ENCODE peak calls at places on chromosomes 5 and 9, in six cellular contexts. C is heart left ventricle; S is Calu3; P is Peyer's patch; L is AG04450; Y is CD8-positive, alpha-beta T cell. H is an unnamed sample.
A peak's percentile ranks its signal among the peaks of the same experiment; 100 is the strongest.

GRCh38 chr9:60545346-60546315 is 368.6 kb upstream of the SPATA31A5 start:
- DNase-seq in L (no peak), P (no peak), S (no peak), C (no peak), Y (no peak), H (no peak)

GRCh38 chr9:131274674-131275331 is 1.5 kb downstream of the FAM78A start:
- DNase-seq in Y (no peak), C (peak; percentile 84), L (no peak), P (peak; percentile 82), S (no peak), H (no peak)

GRCh38 chr5:39225405-39226099 is 6.2 kb upstream of the FYB1 start:
- DNase-seq in P (no peak), C (no peak), S (no peak), Y (no peak), L (no peak), H (no peak)

GRCh38 chr5:140251527-140251973 is 51.4 kb downstream of the PFDN1 start:
- DNase-seq in S (peak; percentile 47), P (no peak), C (no peak), Y (peak; percentile 37), L (no peak), H (no peak)

GRCh38 chr5:103122242-103122641 is 2.1 kb downstream of the PPIP5K2 start:
- DNase-seq in S (no peak), L (no peak), P (no peak), Y (no peak), C (no peak), H (no peak)

GRCh38 chr5:56833325-56833724 is 18.0 kb downstream of the MAP3K1 start:
- DNase-seq in P (no peak), Y (no peak), C (no peak), L (no peak), S (no peak), H (no peak)

GRCh38 chr5:154708845-154709244 is 46.3 kb upstream of the LARP1 start:
- DNase-seq in P (no peak), S (peak; percentile 30), C (no peak), L (no peak), Y (no peak), H (no peak)

GRCh38 chr9:88476491-88477271 is 58.3 kb upstream of the NXNL2 start:
- DNase-seq in Y (no peak), L (no peak), P (no peak), C (no peak), S (no peak), H (no peak)

GRCh38 chr9:129280236-129281231 is 102.5 kb upstream of the IER5L start:
- DNase-seq in L (no peak), P (peak; percentile 41), C (no peak), S (no peak), Y (no peak), H (no peak)

GRCh38 chr9:37464426-37465248 is 613 bp downstream of the ZBTB5 start:
- DNase-seq in L (no peak), C (peak; percentile 84), S (no peak), P (no peak), Y (peak; percentile 87), H (peak; percentile 22)

GRCh38 chr9:4228606-4229005 is 71.3 kb downstream of the GLIS3 start:
- DNase-seq in P (no peak), S (no peak), C (no peak), Y (no peak), L (no peak), H (no peak)

GRCh38 chr9:17636359-17636758 is 57.5 kb downstream of the SH3GL2 start:
- DNase-seq in P (no peak), S (no peak), C (no peak), L (no peak), Y (no peak), H (no peak)

GRCh38 chr9:17635115-17635890 is 56.4 kb downstream of the SH3GL2 start:
- DNase-seq in P (no peak), S (no peak), Y (no peak), C (no peak), L (no peak), H (no peak)

GRCh38 chr9:17631396-17631795 is 52.5 kb downstream of the SH3GL2 start:
- DNase-seq in S (no peak), Y (no peak), L (no peak), P (no peak), C (no peak), H (no peak)

GRCh38 chr9:17637229-17637628 is 58.4 kb downstream of the SH3GL2 start:
- DNase-seq in P (no peak), L (no peak), Y (no peak), C (no peak), S (no peak), H (no peak)
- TF ChIP-seq CTCF in P (no peak), L (no peak), Y (no peak), C (no peak), S (no peak), H (no peak)

DNA sequence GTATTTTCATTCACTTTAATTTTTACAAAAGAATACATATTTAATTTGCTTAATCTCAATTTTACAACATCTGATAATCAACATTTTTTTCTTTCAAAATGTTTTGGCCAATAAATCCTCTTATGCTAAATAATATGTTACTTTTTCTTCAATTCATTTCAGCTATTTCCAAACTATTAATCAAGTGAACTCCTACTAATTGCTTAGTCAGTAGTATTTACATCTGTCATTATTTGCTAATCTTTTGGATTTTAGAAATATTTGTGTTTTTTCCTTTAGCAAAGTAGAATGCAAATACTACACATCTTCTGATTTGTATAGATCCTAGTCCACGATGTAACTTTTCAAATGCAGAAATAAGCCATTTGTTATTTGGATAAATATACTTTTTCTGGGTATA is 1.6 kb upstream of the TNPO1 start:
- DNase-seq in L (no peak), S (no peak), P (no peak), C (no peak), Y (no peak), H (no peak)
- TF ChIP-seq CTCF in L (no peak), S (no peak), P (no peak), C (no peak), Y (no peak), H (no peak)

DNA sequence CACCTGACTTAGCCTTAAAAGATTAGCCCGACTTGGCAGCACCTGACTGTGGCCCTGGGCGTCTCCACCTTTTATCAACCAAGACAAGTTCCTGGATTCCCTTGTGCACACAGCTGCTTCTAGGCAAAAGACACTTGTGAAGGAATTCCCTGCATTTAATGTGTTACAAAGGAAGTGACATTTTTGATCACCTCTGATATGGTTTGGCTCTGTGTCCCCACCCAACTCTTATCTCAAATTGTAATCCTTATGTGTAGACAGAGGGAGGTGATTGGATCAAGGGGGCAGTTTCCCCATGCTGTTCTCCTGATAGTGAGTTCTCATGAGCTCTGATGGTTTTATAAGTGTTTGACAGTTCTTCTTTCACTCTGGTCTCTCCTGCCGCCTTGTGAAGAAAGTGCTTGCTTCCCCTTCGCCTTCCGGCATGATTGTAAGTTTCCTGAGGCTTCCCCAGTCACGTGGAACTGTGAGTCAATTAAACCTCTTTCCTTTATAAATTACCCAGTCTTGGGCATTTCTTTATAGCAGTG is 2.6 kb upstream of the CPEB4 start:
- DNase-seq in L (no peak), C (no peak), Y (no peak), S (no peak), P (peak; percentile 83), H (no peak)
- TF ChIP-seq CTCF in L (no peak), C (no peak), Y (no peak), S (no peak), P (peak; percentile 62), H (no peak)

DNA sequence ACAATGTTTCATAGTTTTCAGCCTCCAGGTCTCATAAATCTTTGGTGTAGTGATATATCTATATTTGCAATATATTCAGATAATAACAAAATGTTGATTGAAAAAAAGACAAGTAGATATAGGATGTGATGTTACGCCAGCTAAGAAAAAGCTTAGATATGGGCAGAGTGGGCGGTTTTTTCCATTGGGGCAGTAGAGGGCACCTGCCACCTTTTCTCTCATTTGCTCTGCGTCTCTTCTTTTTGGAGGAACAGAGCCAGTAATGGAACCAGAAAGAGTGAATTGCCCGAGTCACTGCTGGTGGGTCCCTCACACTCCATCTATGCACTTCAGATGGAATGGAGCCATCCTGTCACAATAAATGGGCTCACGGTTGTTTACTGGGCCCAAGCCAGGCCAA is 62.1 kb upstream of the FANCC start:
- DNase-seq in Y (peak; percentile 15), C (no peak), L (no peak), S (no peak), P (no peak), H (no peak)
- TF ChIP-seq CTCF in Y (peak; percentile 33), C (no peak), L (no peak), S (no peak), P (peak; percentile 5), H (no peak)

H was measured in AG09319.